ENCODE peak calls at places on chromosomes 4 and X, in nine cellular contexts. Y, U, W, P, T, G, O, E and M are unnamed samples. For H3K9me3, the result is how much of the 10 kb centered on the place peaks cover.

GRCh38 chrX:49166914-49167739 is 4.6 kb downstream of the MAGIX start:
- DNase-seq in Y (peak), U (peak), W (no peak), P (peak), T (no peak), G (no peak), O (no peak), E (peak), M (peak)

GRCh38 chrX:119696251-119696890 is 3.4 kb upstream of the SEPTIN6 start:
- DNase-seq in Y (no peak), U (no peak), W (no peak), P (no peak), T (no peak), G (no peak), O (no peak), E (no peak), M (no peak)

GRCh38 chr4:118801895-118802575 is 33.9 kb downstream of the SEC24D start:
- DNase-seq in Y (no peak), U (no peak), W (no peak), P (no peak), T (no peak), G (no peak), O (no peak), E (no peak), M (no peak)

GRCh38 chr4:118047043-118047442 is 12.8 kb downstream of the NDST3 start:
- DNase-seq in Y (no peak), U (no peak), W (no peak), P (no peak), T (no peak), G (no peak), O (no peak), E (no peak), M (no peak)

GRCh38 chrX:151448509-151448908 is 51.5 kb downstream of the VMA21 start:
- DNase-seq in Y (no peak), U (no peak), W (no peak), P (no peak), T (no peak), G (no peak), O (no peak), E (no peak), M (no peak)

GRCh38 chr4:153488006-153488718 is 22.0 kb downstream of the TMEM131L start:
- DNase-seq in Y (no peak), U (no peak), W (no peak), P (no peak), T (no peak), G (no peak), O (no peak), E (no peak), M (peak)

GRCh38 chrX:17476411-17476810 is 101.4 kb downstream of the NHS start:
- DNase-seq in Y (no peak), U (no peak), W (no peak), P (no peak), T (no peak), G (no peak), O (no peak), E (no peak), M (no peak)

GRCh38 chr4:156971168-156971601 is 414 bp downstream of the PDGFC start:
- DNase-seq in Y (peak), U (peak), W (no peak), P (peak), T (no peak), G (no peak), O (peak), E (peak), M (peak)

GRCh38 chr4:3387943-3388348 is 53.8 kb upstream of the HGFAC start:
- DNase-seq in Y (peak), U (peak), W (peak), P (peak), T (no peak), G (no peak), O (peak), E (no peak), M (peak)

GRCh38 chr4:129136433-129136832 is 40.5 kb downstream of the C4orf33 start:
- DNase-seq in Y (no peak), U (no peak), W (no peak), P (no peak), T (no peak), G (no peak), O (no peak), E (no peak), M (no peak)

GRCh38 chr4:39976945-39977488 is 694 bp downstream of the PDS5A start:
- DNase-seq in Y (no peak), U (peak), W (no peak), P (peak), T (no peak), G (no peak), O (peak), E (peak), M (peak)

GRCh38 chrX:102840871-102841705 is 96.0 kb upstream of the RAB40AL start:
- DNase-seq in Y (no peak), U (no peak), W (no peak), P (no peak), T (no peak), G (no peak), O (no peak), E (peak), M (no peak)
- TF ChIP-seq CTCF in Y (no peak), U (no peak), W (no peak), P (no peak), T (peak), G (peak), O (no peak), E (peak), M (no peak)

DNA sequence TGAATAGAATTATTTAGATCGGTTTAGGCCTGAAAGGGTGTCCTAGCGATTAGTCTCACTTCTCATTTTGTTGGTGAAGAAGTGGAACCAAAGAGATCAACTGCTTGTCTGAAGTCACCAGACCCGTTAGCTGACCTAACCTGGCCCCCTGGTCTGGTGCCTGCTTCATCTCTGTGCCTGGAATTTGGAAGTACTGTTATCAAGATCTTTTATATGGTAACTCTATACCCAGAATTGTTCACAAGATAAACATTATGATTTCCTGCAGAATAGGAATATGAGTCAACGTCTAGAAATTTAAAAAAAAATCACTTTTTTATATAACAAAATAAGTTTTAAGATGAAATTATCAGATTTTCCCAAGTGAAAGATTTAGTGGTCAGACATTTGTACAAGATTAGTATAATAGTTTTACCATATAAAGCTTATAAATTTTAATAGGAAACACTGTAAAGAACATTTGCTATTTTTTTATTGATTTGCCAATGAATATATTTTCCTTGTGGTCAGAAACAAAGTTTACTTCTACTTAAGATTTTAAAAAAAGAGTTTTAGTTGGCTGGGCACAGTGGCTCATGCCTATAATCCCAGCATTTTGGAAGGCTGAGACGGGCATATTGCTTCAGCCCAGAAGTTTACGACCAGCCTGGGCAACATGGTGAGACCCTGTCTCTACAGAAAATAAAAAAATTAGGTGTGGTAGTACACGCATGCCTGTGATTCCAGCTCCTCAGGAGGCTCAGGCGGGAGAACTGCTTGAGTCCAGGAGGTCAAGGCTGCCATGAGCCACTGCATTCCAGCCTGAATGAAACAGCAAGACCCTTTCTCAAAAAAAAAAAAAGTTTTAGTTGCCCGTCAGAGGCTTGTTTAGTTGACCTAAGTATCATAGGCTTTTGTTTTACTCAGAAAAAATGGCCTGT is 37.0 kb downstream of the LRP2BP start:
- DNase-seq in Y (no peak), U (no peak), W (no peak), P (no peak), T (no peak), G (peak), O (no peak), E (no peak), M (no peak)
- H3K27ac ChIP-seq in Y (no peak), U (no peak), W (no peak), P (no peak), T (peak), G (peak), O (no peak), E (no peak), M (no peak)

GRCh38 chrX:64853424-64853823 is 122.8 kb downstream of the ZC4H2 start:
- DNase-seq in Y (no peak), U (no peak), W (no peak), P (no peak), T (no peak), G (no peak), O (no peak), E (no peak), M (no peak)
- H3K9me3 ChIP-seq in Y (under half), U (under half), W (under half), P (under half), T (under half), G (under half), O (under half), E (under half), M (under half)

GRCh38 chr4:98546910-98547544 is 111.4 kb downstream of the TSPAN5 start:
- DNase-seq in Y (peak), U (no peak), W (no peak), P (no peak), T (no peak), G (no peak), O (no peak), E (peak), M (no peak)
- TF ChIP-seq CTCF in Y (no peak), U (no peak), W (peak), P (no peak), T (peak), G (no peak), O (no peak), E (no peak), M (no peak)